ENCODE peak calls at places on chromosomes 12 and 14, in six cellular contexts. One of them, this sample, is unnamed. For H3K4me1, the result is how much of the 10 kb centered on the place peaks cover.

GRCh38 chr14:101839236-101839635 is 77.7 kb downstream of the PPP2R5C start:
- DNase-seq in A549: no peak
- DNase-seq in stomach: no peak
- DNase-seq in ovary: no peak
- DNase-seq in K562: no peak
- DNase-seq in sigmoid colon: no peak
- DNase-seq in this sample: no peak

GRCh38 chr12:116458492-116458891 is 100.7 kb upstream of the MAP1LC3B2 start:
- DNase-seq in A549: no peak
- DNase-seq in stomach: no peak
- DNase-seq in ovary: no peak
- DNase-seq in K562: peak
- DNase-seq in sigmoid colon: no peak
- DNase-seq in this sample: no peak

GRCh38 chr12:94127239-94128131 is 20.9 kb upstream of the PLXNC1 start:
- DNase-seq in A549: no peak
- DNase-seq in stomach: no peak
- DNase-seq in ovary: no peak
- DNase-seq in K562: no peak
- DNase-seq in sigmoid colon: no peak
- DNase-seq in this sample: no peak

GRCh38 chr14:94598816-94599655 is 13.2 kb upstream of the SERPINA3 start:
- DNase-seq in A549: peak
- DNase-seq in stomach: peak
- DNase-seq in ovary: peak
- DNase-seq in K562: no peak
- DNase-seq in sigmoid colon: peak
- DNase-seq in this sample: peak

GRCh38 chr12:131445184-131445974 is 265.5 kb upstream of the SFSWAP start:
- DNase-seq in A549: no peak
- DNase-seq in stomach: peak
- DNase-seq in ovary: no peak
- DNase-seq in K562: no peak
- DNase-seq in sigmoid colon: no peak
- DNase-seq in this sample: no peak

GRCh38 chr14:56207626-56208297 is 89.6 kb downstream of the PELI2 start:
- DNase-seq in A549: no peak
- DNase-seq in stomach: no peak
- DNase-seq in ovary: no peak
- DNase-seq in K562: no peak
- DNase-seq in sigmoid colon: no peak
- DNase-seq in this sample: no peak

GRCh38 chr14:59481407-59482119 is 2.6 kb downstream of the L3HYPDH start:
- DNase-seq in A549: no peak
- DNase-seq in stomach: no peak
- DNase-seq in ovary: no peak
- DNase-seq in K562: no peak
- DNase-seq in sigmoid colon: no peak
- DNase-seq in this sample: no peak

GRCh38 chr14:71703477-71703876 is 228.8 kb upstream of the RGS6 start:
- DNase-seq in A549: no peak
- DNase-seq in stomach: no peak
- DNase-seq in ovary: no peak
- DNase-seq in K562: no peak
- DNase-seq in sigmoid colon: no peak
- DNase-seq in this sample: no peak

GRCh38 chr12:6295187-6295811 is 15.2 kb upstream of the PLEKHG6 start:
- DNase-seq in A549: peak
- DNase-seq in stomach: peak
- DNase-seq in ovary: no peak
- DNase-seq in K562: peak
- DNase-seq in sigmoid colon: peak
- DNase-seq in this sample: no peak

GRCh38 chr14:90642239-90642717 is 174.0 kb downstream of the TTC7B start:
- DNase-seq in A549: no peak
- DNase-seq in stomach: no peak
- DNase-seq in ovary: no peak
- DNase-seq in K562: no peak
- DNase-seq in sigmoid colon: no peak
- DNase-seq in this sample: no peak

GRCh38 chr12:47422656-47423055 is 283.2 kb downstream of the RPAP3 start:
- DNase-seq in A549: no peak
- DNase-seq in stomach: no peak
- DNase-seq in ovary: no peak
- DNase-seq in K562: no peak
- DNase-seq in sigmoid colon: no peak
- DNase-seq in this sample: no peak

GRCh38 chr12:128976120-128976519 is 122.8 kb downstream of the GLT1D1 start:
- DNase-seq in A549: no peak
- DNase-seq in stomach: no peak
- DNase-seq in ovary: no peak
- DNase-seq in K562: peak
- DNase-seq in sigmoid colon: no peak
- DNase-seq in this sample: no peak

GRCh38 chr12:2256453-2256852 is 203.7 kb downstream of the CACNA1C start:
- DNase-seq in A549: no peak
- DNase-seq in stomach: no peak
- DNase-seq in ovary: no peak
- DNase-seq in K562: no peak
- DNase-seq in sigmoid colon: no peak
- DNase-seq in this sample: no peak

GRCh38 chr12:2258035-2258434 is 205.2 kb downstream of the CACNA1C start:
- DNase-seq in A549: no peak
- DNase-seq in stomach: no peak
- DNase-seq in ovary: no peak
- DNase-seq in K562: no peak
- DNase-seq in sigmoid colon: no peak
- DNase-seq in this sample: no peak

GRCh38 chr12:2251485-2252179 is 198.8 kb downstream of the CACNA1C start:
- DNase-seq in A549: no peak
- DNase-seq in stomach: no peak
- DNase-seq in ovary: no peak
- DNase-seq in K562: no peak
- DNase-seq in sigmoid colon: no peak
- DNase-seq in this sample: no peak

GRCh38 chr12:2256915-2257314 is 204.1 kb downstream of the CACNA1C start:
- DNase-seq in A549: no peak
- DNase-seq in stomach: no peak
- DNase-seq in ovary: no peak
- DNase-seq in K562: no peak
- DNase-seq in sigmoid colon: no peak
- DNase-seq in this sample: no peak

DNA sequence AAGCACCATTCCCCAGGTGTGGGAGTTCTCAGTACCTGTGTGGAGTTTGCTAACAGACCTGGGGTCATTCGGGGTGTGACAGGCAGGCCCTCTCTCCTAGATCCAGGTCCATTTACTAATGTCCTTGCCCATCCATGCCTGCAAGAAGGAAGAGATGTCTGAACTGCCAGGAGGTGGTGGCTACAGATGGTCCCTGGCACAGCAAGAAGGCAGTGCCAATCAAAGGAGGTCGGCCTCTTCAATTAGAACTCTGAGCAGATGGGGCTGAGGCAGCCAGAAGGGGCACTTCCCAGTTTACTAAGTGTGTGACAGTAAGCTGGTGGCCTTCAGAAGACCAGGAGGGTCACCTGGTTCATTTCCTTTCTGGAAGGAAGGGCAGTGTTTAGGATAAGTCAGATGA is 202.5 kb downstream of the CACNA1C start:
- DNase-seq in A549: no peak
- DNase-seq in stomach: no peak
- DNase-seq in ovary: no peak
- DNase-seq in K562: no peak
- DNase-seq in sigmoid colon: no peak
- DNase-seq in this sample: no peak
- H3K4me1 ChIP-seq in A549: under half
- H3K4me1 ChIP-seq in stomach: under half
- H3K4me1 ChIP-seq in ovary: under half
- H3K4me1 ChIP-seq in K562: under half
- H3K4me1 ChIP-seq in sigmoid colon: half or more
- H3K4me1 ChIP-seq in this sample: under half

DNA sequence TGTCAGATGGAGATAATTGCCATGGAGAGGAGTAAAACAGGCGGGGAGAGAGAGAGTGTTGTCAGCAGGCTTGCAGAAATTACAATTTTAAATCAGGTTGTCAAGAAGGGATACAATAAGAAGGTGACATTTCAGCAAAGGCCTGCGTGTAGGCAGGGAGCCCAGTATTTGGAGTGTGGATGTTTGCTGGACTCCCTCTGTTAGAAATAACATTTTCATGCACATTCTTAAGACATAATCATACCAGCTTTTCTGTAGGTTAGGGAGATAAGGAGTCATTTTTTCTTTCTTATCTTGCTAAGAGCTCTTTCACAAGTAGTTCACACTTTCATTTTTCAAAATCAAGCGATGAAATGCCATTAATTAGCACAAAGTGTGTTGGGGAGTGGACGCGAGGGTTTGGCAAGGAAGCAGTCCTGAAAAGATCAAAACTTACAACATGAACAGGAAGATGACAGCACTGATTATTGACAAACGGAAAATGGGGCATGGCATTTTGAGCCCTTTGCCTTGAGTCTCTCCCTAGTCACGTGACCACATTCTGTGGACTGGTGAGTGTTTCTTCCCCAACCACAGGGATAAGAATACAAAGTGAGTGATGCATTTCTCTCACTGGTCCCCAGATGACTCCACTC is 160.2 kb downstream of the DAD1 start:
- DNase-seq in A549: no peak
- DNase-seq in stomach: no peak
- DNase-seq in ovary: no peak
- DNase-seq in K562: no peak
- DNase-seq in sigmoid colon: no peak
- DNase-seq in this sample: no peak
- TF ChIP-seq EP300 in A549: no peak
- TF ChIP-seq EP300 in stomach: no peak
- TF ChIP-seq EP300 in ovary: no peak
- TF ChIP-seq EP300 in K562: no peak
- TF ChIP-seq EP300 in sigmoid colon: no peak
- TF ChIP-seq EP300 in this sample: no peak

DNA sequence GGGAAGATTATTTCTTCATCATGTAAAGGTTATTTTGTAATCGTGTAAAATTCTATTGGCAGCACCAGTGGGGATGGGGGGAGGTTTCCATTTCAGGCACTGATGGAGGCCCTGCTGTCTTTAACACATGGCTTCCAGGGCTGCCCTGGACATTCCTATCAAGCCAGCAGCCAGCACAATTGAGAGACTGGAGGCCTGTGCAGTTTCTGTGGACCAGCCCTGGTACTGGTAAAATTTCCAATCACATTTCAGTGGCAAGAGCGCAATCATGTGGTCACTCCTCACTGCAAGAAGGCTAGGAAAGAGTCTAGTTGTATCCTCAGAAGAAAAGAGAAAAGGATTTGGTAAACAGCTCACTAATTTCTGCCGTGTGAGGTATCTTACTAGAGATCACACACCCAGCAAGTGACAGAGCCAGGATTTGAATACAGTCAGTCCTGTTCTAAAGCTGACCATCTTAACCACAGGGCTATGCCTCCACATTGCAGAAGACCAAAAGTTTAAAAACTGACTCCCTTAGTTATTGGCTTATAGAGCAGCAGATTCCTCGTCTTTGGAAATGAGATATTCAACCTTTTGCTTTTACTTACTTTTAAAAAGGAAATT is 179.4 kb upstream of the ARHGAP5 start:
- DNase-seq in A549: no peak
- DNase-seq in stomach: no peak
- DNase-seq in ovary: no peak
- DNase-seq in K562: no peak
- DNase-seq in sigmoid colon: no peak
- DNase-seq in this sample: no peak
- TF ChIP-seq CTCF in A549: no peak
- TF ChIP-seq CTCF in stomach: no peak
- TF ChIP-seq CTCF in ovary: no peak
- TF ChIP-seq CTCF in K562: no peak
- TF ChIP-seq CTCF in sigmoid colon: no peak
- TF ChIP-seq CTCF in this sample: no peak

GRCh38 chr12:104490221-104490620 is 33.5 kb downstream of the CHST11 start:
- DNase-seq in A549: no peak
- DNase-seq in stomach: no peak
- DNase-seq in ovary: no peak
- DNase-seq in K562: no peak
- DNase-seq in sigmoid colon: no peak
- DNase-seq in this sample: no peak

GRCh38 chr12:104490850-104491249 is 34.1 kb downstream of the CHST11 start:
- DNase-seq in A549: no peak
- DNase-seq in stomach: no peak
- DNase-seq in ovary: no peak
- DNase-seq in K562: no peak
- DNase-seq in sigmoid colon: no peak
- DNase-seq in this sample: no peak

GRCh38 chr12:104486416-104486815 is 29.7 kb downstream of the CHST11 start:
- DNase-seq in A549: no peak
- DNase-seq in stomach: no peak
- DNase-seq in ovary: no peak
- DNase-seq in K562: no peak
- DNase-seq in sigmoid colon: no peak
- DNase-seq in this sample: no peak

GRCh38 chr12:104486943-104487819 is 30.4 kb downstream of the CHST11 start:
- DNase-seq in A549: no peak
- DNase-seq in stomach: no peak
- DNase-seq in ovary: no peak
- DNase-seq in K562: no peak
- DNase-seq in sigmoid colon: no peak
- DNase-seq in this sample: no peak

DNA sequence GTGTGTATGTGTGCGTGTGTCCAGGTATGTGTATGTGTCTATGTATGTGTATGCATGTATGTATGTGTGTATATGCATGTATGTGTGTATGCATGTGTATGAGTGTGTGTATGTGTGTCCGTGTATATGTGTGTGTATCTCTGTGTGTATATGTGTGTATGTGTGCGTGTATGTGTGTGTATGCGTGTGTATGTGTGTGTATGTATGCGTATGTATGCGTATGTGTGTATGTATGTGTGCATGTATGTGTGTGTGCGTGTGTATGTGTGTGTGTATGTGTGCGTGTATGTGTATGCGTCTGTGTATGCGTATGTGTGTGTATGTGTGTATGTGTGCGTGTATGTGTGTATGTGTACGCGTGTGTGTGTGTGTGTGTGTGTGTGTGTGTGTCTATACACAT is 31.6 kb downstream of the CHST11 start:
- DNase-seq in A549: no peak
- DNase-seq in stomach: no peak
- DNase-seq in ovary: no peak
- DNase-seq in K562: no peak
- DNase-seq in sigmoid colon: no peak
- DNase-seq in this sample: no peak
- H3K4me1 ChIP-seq in A549: under half
- H3K4me1 ChIP-seq in stomach: under half
- H3K4me1 ChIP-seq in ovary: under half
- H3K4me1 ChIP-seq in K562: half or more
- H3K4me1 ChIP-seq in sigmoid colon: under half
- H3K4me1 ChIP-seq in this sample: under half

GRCh38 chr14:69803753-69804152 is 6.7 kb upstream of the SLC10A1 start:
- DNase-seq in A549: peak
- DNase-seq in stomach: no peak
- DNase-seq in ovary: no peak
- DNase-seq in K562: no peak
- DNase-seq in sigmoid colon: no peak
- DNase-seq in this sample: no peak
- TF ChIP-seq EP300 in A549: no peak
- TF ChIP-seq EP300 in stomach: no peak
- TF ChIP-seq EP300 in ovary: no peak
- TF ChIP-seq EP300 in K562: no peak
- TF ChIP-seq EP300 in sigmoid colon: no peak
- TF ChIP-seq EP300 in this sample: no peak

GRCh38 chr14:35046751-35047536 is 872 bp downstream of the FAM177A1 start:
- DNase-seq in A549: peak
- DNase-seq in stomach: peak
- DNase-seq in ovary: no peak
- DNase-seq in K562: no peak
- DNase-seq in sigmoid colon: no peak
- DNase-seq in this sample: peak
- TF ChIP-seq CTCF in A549: no peak
- TF ChIP-seq CTCF in stomach: no peak
- TF ChIP-seq CTCF in ovary: no peak
- TF ChIP-seq CTCF in K562: no peak
- TF ChIP-seq CTCF in sigmoid colon: no peak
- TF ChIP-seq CTCF in this sample: no peak